ENCODE peak calls at places on chromosomes 16 and 17, in four cellular contexts. I is ascending aorta, E is heart left ventricle, K is RWPE1. Z is an unnamed sample.

GRCh38 chr16:85238233-85238647 is 126.0 kb upstream of the CIBAR2 start:
- DNase-seq in I (peak), E (no peak), K (no peak), Z (no peak)

GRCh38 chr17:54900457-54901229 is at the start of gene TOM1L1:
- DNase-seq in I (peak), E (peak), K (peak), Z (no peak)

GRCh38 chr16:23435500-23435899 is 17.5 kb downstream of the COG7 start:
- DNase-seq in I (peak), E (peak), K (peak), Z (no peak)

GRCh38 chr16:57984443-57985203 is 13.7 kb upstream of the CNGB1 start:
- DNase-seq in I (peak), E (peak), K (peak), Z (peak)

GRCh38 chr17:46814446-46814845 is 4.0 kb downstream of the WNT3 start:
- DNase-seq in I (no peak), E (no peak), K (no peak), Z (no peak)

GRCh38 chr17:81119223-81120148 is 45.8 kb upstream of the PVALEF start:
- DNase-seq in I (peak), E (peak), K (peak), Z (peak)

GRCh38 chr17:1455291-1455747 is 713 bp downstream of the CRK start:
- DNase-seq in I (peak), E (peak), K (peak), Z (no peak)

GRCh38 chr16:57380671-57381462 is 8.6 kb downstream of the CX3CL1 start:
- DNase-seq in I (peak), E (no peak), K (no peak), Z (no peak)

GRCh38 chr16:89922884-89923639 is at the start of gene TUBB3:
- DNase-seq in I (no peak), E (peak), K (peak), Z (no peak)

GRCh38 chr16:89412811-89413210 is 77.5 kb downstream of the ANKRD11 start:
- DNase-seq in I (no peak), E (peak), K (no peak), Z (no peak)

GRCh38 chr17:38454528-38454927 is 26.3 kb downstream of the ARHGAP23 start:
- DNase-seq in I (peak), E (peak), K (peak), Z (peak)

GRCh38 chr17:258045-258734 is 76.7 kb upstream of the DOC2B start:
- DNase-seq in I (peak), E (no peak), K (no peak), Z (no peak)

GRCh38 chr17:17348872-17349723 is 45.9 kb downstream of the NT5M start:
- DNase-seq in I (peak), E (no peak), K (no peak), Z (no peak)

GRCh38 chr17:77245162-77245926 is 104.6 kb downstream of the SEC14L1 start:
- DNase-seq in I (no peak), E (no peak), K (no peak), Z (no peak)

DNA sequence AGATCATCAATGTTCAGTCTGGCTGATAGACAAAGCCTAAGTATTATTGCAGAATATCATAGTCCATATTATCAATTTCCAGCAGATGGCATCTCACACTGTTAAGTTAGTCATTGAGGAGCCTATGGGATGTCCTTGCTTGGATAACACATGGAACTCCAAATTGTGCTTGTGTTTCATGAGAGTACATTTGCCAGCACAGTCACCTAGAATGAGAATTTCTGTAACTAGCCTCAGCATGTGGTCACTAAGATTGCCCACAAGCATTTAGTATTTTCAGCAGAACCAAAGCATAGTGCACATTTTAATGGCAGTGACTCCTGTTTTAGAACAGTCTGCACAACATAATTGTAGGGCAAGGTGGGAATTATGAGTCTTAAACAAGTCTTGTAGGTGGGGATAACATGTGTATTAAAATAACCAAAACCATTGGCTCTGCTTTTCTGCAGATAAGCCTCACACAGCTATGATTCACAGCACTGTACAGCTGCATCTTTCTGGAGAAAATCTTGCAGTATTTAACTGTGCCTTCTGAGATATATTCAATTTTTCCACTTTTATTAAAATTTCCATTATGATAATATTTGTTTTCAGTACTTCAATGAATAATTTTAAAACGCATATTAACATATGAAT is 882.8 kb upstream of the SOX9 start:
- DNase-seq in I (no peak), E (no peak), K (peak), Z (no peak)
- TF ChIP-seq CTCF in I (no peak), E (no peak), K (peak), Z (no peak)

DNA sequence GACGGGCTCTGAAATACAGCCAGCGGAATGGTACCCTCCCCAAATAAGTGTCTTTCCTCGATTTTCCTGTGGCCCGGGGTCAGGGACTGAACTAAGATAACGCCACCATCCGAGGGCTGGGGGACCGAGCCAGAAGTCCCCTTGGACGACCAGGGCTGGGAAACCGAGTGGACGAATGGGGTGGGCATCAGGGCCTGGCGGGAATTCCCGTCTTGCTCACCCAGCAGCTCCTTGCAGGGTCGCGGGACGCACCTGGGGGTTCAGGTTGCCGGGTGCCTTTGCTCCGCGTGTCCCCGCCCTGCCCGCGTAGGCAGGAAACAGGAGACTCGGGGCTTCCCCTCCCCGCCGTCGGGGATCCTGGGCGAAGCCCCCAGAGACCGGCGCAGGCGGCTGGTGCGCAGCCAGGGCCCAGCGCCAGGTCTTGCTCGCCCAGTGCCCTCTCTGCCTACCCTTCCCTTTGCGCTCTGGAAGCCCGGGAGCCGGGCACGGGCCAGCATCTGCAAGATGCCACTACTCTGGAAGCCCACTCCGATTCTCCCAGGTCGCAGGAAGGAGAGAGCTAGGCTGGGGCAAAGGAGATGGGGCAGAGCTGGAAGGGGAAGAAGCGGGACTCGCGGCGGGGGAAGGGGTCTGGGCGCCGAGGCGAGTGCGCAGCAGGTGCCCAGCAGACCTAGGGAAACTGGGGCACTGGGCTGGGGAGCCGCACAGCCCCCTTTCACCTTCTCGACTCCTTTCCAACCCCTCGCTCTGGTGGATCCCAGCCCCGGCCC is 729 bp upstream of the GRIN2C start:
- DNase-seq in I (no peak), E (no peak), K (no peak), Z (no peak)
- TF ChIP-seq CTCF in I (no peak), E (no peak), K (no peak), Z (no peak)

DNA sequence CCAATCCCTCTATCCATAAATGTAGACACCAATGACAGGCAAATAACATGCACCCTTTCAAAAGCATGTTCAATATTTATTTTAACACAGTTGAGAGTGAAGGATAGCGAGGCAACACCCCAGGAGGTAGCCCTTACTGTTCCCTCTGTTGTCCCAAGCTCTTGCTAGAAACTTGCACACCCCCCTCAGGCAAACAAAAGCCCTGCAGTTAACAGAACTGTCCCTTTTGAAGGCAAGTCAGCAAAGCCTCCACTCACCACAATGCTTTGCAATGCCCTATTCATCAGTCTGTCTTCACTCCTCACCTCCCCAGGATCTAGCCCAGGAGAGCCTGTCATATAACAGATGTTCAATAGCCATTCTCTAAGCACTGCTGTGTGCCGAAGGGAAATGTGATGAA is 3.5 kb upstream of the CNEP1R1 start:
- DNase-seq in I (no peak), E (no peak), K (no peak), Z (no peak)
- TF ChIP-seq CTCF in I (no peak), E (no peak), K (no peak), Z (no peak)

GRCh38 chr17:82743344-82744219 is 8.2 kb downstream of the FN3K start:
- DNase-seq in I (no peak), E (no peak), K (no peak), Z (no peak)
- TF ChIP-seq CTCF in I (no peak), E (no peak), K (no peak), Z (no peak)

DNA sequence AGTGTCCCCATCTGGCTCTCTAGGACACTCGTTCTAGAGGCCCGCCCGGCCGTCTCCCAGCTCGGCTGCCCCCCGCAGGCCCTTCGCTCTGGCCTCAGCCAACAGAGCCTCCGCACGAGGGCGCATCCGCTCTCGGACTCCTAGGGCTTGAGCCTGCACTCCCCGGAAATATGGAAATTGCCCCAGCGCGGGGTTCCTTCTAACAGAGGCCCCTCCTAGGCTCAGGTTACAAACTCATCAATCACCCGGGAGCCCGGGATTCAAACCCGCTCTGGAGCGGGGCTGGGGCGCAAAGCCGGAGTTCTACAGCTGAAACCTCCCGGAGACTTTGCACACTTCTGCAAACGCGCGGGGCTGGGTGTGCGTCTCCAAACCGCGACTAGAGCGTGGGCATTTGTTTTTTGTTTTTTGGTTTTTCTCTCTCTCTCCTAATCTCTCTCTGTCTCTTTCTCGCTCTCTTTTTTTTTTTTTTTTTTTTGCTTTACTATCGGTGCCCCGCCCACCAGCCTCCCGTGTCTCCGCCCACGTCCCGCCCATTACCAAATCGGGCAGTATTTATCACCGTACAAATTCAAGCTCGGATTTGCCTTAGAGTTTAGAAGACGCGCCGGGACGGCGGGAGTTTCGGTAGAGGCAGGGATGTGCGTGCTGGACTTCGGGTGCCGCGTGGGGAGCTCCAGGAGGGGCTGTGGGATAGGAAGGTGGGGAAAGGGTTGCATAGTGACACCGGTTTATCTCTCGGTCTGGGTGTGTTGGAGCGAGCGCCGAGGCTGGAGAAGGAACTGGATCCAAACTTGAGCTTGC is 2.4 kb upstream of the FOXL1 start:
- DNase-seq in I (peak), E (peak), K (peak), Z (no peak)
- TF ChIP-seq CTCF in I (peak), E (peak), K (peak), Z (peak)

GRCh38 chr17:61574542-61575351 is 16.3 kb downstream of the NACA2 start:
- DNase-seq in I (no peak), E (no peak), K (peak), Z (no peak)
- TF ChIP-seq CTCF in I (no peak), E (no peak), K (peak), Z (peak)

GRCh38 chr16:69133555-69133954 is 1.1 kb downstream of the UTP4 start:
- DNase-seq in I (no peak), E (no peak), K (no peak), Z (no peak)

GRCh38 chr16:69130461-69130860 is 1.9 kb downstream of the CHTF8 start:
- DNase-seq in I (peak), E (no peak), K (no peak), Z (no peak)

GRCh38 chr16:69131167-69131748 is 1.1 kb downstream of the CHTF8 start:
- DNase-seq in I (no peak), E (no peak), K (peak), Z (no peak)

GRCh38 chr16:69132424-69133252 is at the start of the genes CHTF8 and UTP4:
- DNase-seq in I (peak), E (peak), K (peak), Z (peak)

GRCh38 chr16:69131749-69132423 is 502 bp downstream of the CHTF8 start:
- DNase-seq in I (peak), E (peak), K (peak), Z (no peak)
- TF ChIP-seq CTCF in I (no peak), E (no peak), K (no peak), Z (no peak)

GRCh38 chr17:73419896-73420295 is 108.1 kb upstream of the CDC42EP4 start:
- DNase-seq in I (no peak), E (no peak), K (no peak), Z (no peak)

GRCh38 chr17:73419051-73419450 is 107.2 kb upstream of the CDC42EP4 start:
- DNase-seq in I (no peak), E (no peak), K (no peak), Z (no peak)

GRCh38 chr17:73422121-73422520 is 110.3 kb upstream of the CDC42EP4 start:
- DNase-seq in I (no peak), E (no peak), K (no peak), Z (no peak)

GRCh38 chr17:73423159-73423715 is 111.4 kb upstream of the CDC42EP4 start:
- DNase-seq in I (no peak), E (no peak), K (no peak), Z (no peak)

DNA sequence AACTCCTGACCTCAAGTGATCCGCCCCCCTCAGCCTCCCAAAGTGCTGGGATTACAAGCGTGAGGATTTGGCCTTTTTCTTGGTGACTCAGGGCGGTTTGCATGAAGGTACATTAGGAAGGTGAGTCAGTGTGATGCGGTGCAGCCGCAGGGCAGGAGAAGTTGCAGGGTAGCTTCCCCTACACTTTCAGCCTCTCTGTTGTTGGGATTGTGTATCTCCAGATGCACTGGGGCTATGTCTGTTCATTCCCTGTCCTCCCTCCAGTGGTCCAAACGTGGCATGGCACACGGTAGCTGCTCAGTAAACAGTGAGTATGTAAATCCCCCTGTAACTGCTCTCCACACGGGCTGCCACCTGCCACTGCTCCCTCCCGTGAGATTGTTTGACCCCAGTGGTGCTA is 109.1 kb upstream of the CDC42EP4 start:
- DNase-seq in I (no peak), E (no peak), K (peak), Z (no peak)
- TF ChIP-seq CTCF in I (no peak), E (no peak), K (no peak), Z (no peak)

GRCh38 chr17:49677134-49677932 is 564 bp downstream of the SPOP start:
- DNase-seq in I (peak), E (peak), K (peak), Z (peak)
- TF ChIP-seq CTCF in I (no peak), E (no peak), K (no peak), Z (no peak)

Z was measured in esophagus squamous epithelium.